ENCODE peak calls at places on chromosomes 1 and 21, in five cellular contexts. I is GM23338, R is AG04449, U is sigmoid colon, K is lower leg skin. E is an unnamed sample.

GRCh38 chr1:159925713-159926066 is 383 bp upstream of the TAGLN2 start:
- DNase-seq in I (no peak), R (no peak), U (peak), K (no peak), E (no peak)

GRCh38 chr1:47703981-47704596 is 266.2 kb downstream of the FOXD2 start:
- DNase-seq in I (no peak), R (no peak), U (no peak), K (no peak), E (no peak)

GRCh38 chr1:145962157-145963102 is 1.9 kb downstream of the ANKRD34A start:
- DNase-seq in I (peak), R (no peak), U (peak), K (peak), E (no peak)

GRCh38 chr1:13619909-13620308 is 36.3 kb downstream of the PDPN start:
- DNase-seq in I (no peak), R (no peak), U (no peak), K (no peak), E (no peak)

GRCh38 chr1:181166377-181167196 is 78.1 kb downstream of the IER5 start:
- DNase-seq in I (peak), R (peak), U (peak), K (no peak), E (no peak)

GRCh38 chr1:47175227-47175934 is 14.5 kb downstream of the PDZK1IP1 start:
- DNase-seq in I (peak), R (no peak), U (no peak), K (peak), E (no peak)

GRCh38 chr1:61391730-61392129 is 309.4 kb downstream of the NFIA start:
- DNase-seq in I (no peak), R (no peak), U (no peak), K (no peak), E (no peak)

GRCh38 chr1:46646331-46646730 is 21.8 kb downstream of the ATPAF1 start:
- DNase-seq in I (no peak), R (no peak), U (no peak), K (no peak), E (no peak)

GRCh38 chr1:214292317-214292716 is 11.4 kb downstream of the SMYD2 start:
- DNase-seq in I (no peak), R (no peak), U (no peak), K (no peak), E (no peak)

GRCh38 chr1:212256404-212256803 is 28.8 kb upstream of the PPP2R5A start:
- DNase-seq in I (no peak), R (no peak), U (no peak), K (no peak), E (no peak)

GRCh38 chr1:98398649-98399048 is 262.9 kb upstream of the SNX7 start:
- DNase-seq in I (no peak), R (no peak), U (no peak), K (no peak), E (no peak)

GRCh38 chr1:199747984-199748383 is 279.5 kb upstream of the NR5A2 start:
- DNase-seq in I (peak), R (no peak), U (no peak), K (no peak), E (no peak)

GRCh38 chr1:93442276-93442675 is 5.6 kb upstream of the FNBP1L start:
- DNase-seq in I (peak), R (no peak), U (no peak), K (no peak), E (no peak)

GRCh38 chr1:31112223-31112622 is 46.7 kb upstream of the PUM1 start:
- DNase-seq in I (no peak), R (no peak), U (no peak), K (no peak), E (no peak)

GRCh38 chr1:96306809-96307208 is 414.8 kb upstream of the PTBP2 start:
- DNase-seq in I (no peak), R (peak), U (no peak), K (no peak), E (no peak)

GRCh38 chr1:162663589-162664030 is 31.3 kb downstream of the DDR2 start:
- DNase-seq in I (peak), R (no peak), U (peak), K (no peak), E (no peak)

GRCh38 chr1:32953495-32953894 is 11.1 kb downstream of the RNF19B start:
- DNase-seq in I (no peak), R (no peak), U (no peak), K (no peak), E (no peak)

GRCh38 chr1:28370220-28371010 is 875 bp downstream of the PHACTR4 start:
- DNase-seq in I (peak), R (no peak), U (peak), K (no peak), E (no peak)

GRCh38 chr1:10074059-10074854 is 41.5 kb downstream of the UBE4B start:
- DNase-seq in I (no peak), R (peak), U (no peak), K (peak), E (no peak)

GRCh38 chr1:160251006-160251405 is 11.3 kb downstream of the DCAF8 start:
- DNase-seq in I (no peak), R (no peak), U (no peak), K (no peak), E (no peak)

GRCh38 chr1:12543747-12544146 is 74.3 kb downstream of the DHRS3 start:
- DNase-seq in I (no peak), R (no peak), U (no peak), K (no peak), E (no peak)

GRCh38 chr1:223748773-223749733 is 36.7 kb downstream of the CAPN2 start:
- DNase-seq in I (peak), R (no peak), U (peak), K (peak), E (peak)

GRCh38 chr21:15631342-15631741 is 98.4 kb upstream of the USP25 start:
- DNase-seq in I (no peak), R (peak), U (no peak), K (no peak), E (no peak)

GRCh38 chr1:172678990-172679772 is 20.3 kb downstream of the FASLG start:
- DNase-seq in I (no peak), R (no peak), U (no peak), K (no peak), E (no peak)

GRCh38 chr1:50605186-50605875 is 182.1 kb upstream of the DMRTA2 start:
- DNase-seq in I (peak), R (no peak), U (no peak), K (no peak), E (no peak)

GRCh38 chr1:30134466-30135217 is 588.7 kb downstream of the MATN1 start:
- DNase-seq in I (no peak), R (no peak), U (no peak), K (peak), E (peak)

GRCh38 chr1:234550341-234551031 is 59.5 kb downstream of the IRF2BP2 start:
- DNase-seq in I (no peak), R (no peak), U (peak), K (peak), E (no peak)

GRCh38 chr1:182833271-182833670 is 5.9 kb upstream of the DHX9 start:
- DNase-seq in I (no peak), R (no peak), U (no peak), K (no peak), E (no peak)

GRCh38 chr21:14559144-14559543 is 13.0 kb upstream of the SAMSN1 start:
- DNase-seq in I (no peak), R (no peak), U (no peak), K (no peak), E (no peak)

GRCh38 chr21:32371913-32372314 is 20.9 kb downstream of the URB1 start:
- DNase-seq in I (no peak), R (no peak), U (peak), K (no peak), E (no peak)

GRCh38 chr1:184228558-184228957 is 158.3 kb upstream of the C1orf21 start:
- DNase-seq in I (no peak), R (no peak), U (no peak), K (no peak), E (no peak)

DNA sequence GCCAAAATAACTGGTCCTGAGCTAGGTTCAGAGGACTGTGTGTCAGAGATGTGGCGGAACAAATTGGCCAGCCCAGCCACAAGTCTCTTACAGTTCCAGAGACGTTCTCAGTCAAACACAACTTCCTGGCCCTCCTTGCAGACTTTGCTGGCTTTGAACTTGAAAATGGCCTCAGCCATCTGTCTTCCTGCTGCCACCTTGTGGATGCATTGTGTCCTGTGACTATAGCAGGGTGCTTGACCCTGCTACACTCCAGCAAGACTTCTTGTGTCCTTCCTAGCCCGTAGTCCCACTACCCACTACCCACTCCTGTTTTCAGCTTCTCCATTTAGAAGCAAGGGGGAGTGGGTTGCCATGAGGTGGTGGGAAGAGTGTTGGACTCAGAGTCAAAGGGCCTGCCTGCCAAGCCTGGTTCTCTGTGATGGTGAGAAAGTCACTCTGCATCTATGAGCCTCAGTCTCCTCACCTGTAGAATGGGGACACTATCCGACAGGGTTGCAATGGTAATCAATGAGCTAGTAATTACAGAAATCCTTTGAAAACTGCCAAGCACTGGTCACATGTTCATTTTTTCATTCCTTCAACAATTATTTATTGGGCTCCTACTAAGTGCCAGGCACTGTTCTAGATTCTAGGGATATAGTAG is 109.9 kb downstream of the IGSF21 start:
- DNase-seq in I (peak), R (no peak), U (no peak), K (no peak), E (no peak)
- TF ChIP-seq CTCF in I (peak), R (peak), U (no peak), K (no peak), E (peak)

GRCh38 chr1:88549536-88549935 is 134.5 kb upstream of the PKN2 start:
- DNase-seq in I (peak), R (no peak), U (no peak), K (no peak), E (no peak)
- TF ChIP-seq CTCF in I (peak), R (no peak), U (no peak), K (no peak), E (peak)

GRCh38 chr1:18950415-18951026 is 6.0 kb downstream of the IFFO2 start:
- DNase-seq in I (no peak), R (no peak), U (peak), K (peak), E (no peak)

GRCh38 chr1:18948048-18948912 is 8.2 kb downstream of the IFFO2 start:
- DNase-seq in I (no peak), R (no peak), U (peak), K (no peak), E (no peak)

GRCh38 chr1:18948913-18949688 is 7.4 kb downstream of the IFFO2 start:
- DNase-seq in I (peak), R (no peak), U (peak), K (peak), E (no peak)

GRCh38 chr1:18951416-18951815 is 5.1 kb downstream of the IFFO2 start:
- DNase-seq in I (no peak), R (no peak), U (no peak), K (no peak), E (no peak)

GRCh38 chr1:18949689-18950414 is 6.6 kb downstream of the IFFO2 start:
- DNase-seq in I (peak), R (no peak), U (peak), K (peak), E (no peak)
- TF ChIP-seq CTCF in I (peak), R (peak), U (no peak), K (no peak), E (peak)

GRCh38 chr1:167832693-167833092 is 81.2 kb downstream of the ADCY10 start:
- DNase-seq in I (peak), R (no peak), U (no peak), K (no peak), E (no peak)
- TF ChIP-seq CTCF in I (peak), R (no peak), U (no peak), K (no peak), E (no peak)